ENCODE peak calls at places on chromosomes 7 and 10, in eight cellular contexts. Z, B, Y, O, W, R, E and V are unnamed samples.

GRCh38 chr10:48634198-48634983 is 29.5 kb upstream of the ARHGAP22 start:
- DNase-seq in Z (peak; percentile 66), B (peak; percentile 87), Y (no peak), O (no peak), W (peak; percentile 95), R (peak; percentile 59), E (no peak), V (no peak)

GRCh38 chr7:2520131-2520807 is 695 bp downstream of the LFNG start:
- DNase-seq in Z (no peak), B (no peak), Y (peak; percentile 64), O (peak; percentile 87), W (no peak), R (no peak), E (no peak), V (no peak)

GRCh38 chr7:42235734-42236133 is 1.3 kb downstream of the GLI3 start:
- DNase-seq in Z (no peak), B (no peak), Y (no peak), O (no peak), W (no peak), R (peak; percentile 29), E (no peak), V (no peak)

GRCh38 chr10:124690971-124691370 is 53.2 kb downstream of the FAM53B start:
- DNase-seq in Z (no peak), B (no peak), Y (no peak), O (no peak), W (no peak), R (no peak), E (no peak), V (no peak)

GRCh38 chr10:14560274-14560673 is 214.4 kb downstream of the FAM107B start:
- DNase-seq in Z (no peak), B (no peak), Y (no peak), O (peak; percentile 61), W (no peak), R (no peak), E (peak; percentile 16), V (no peak)

GRCh38 chr10:108392286-108392685 is 1227.8 kb upstream of the SORCS1 start:
- DNase-seq in Z (no peak), B (no peak), Y (no peak), O (no peak), W (no peak), R (no peak), E (no peak), V (no peak)

GRCh38 chr10:72162978-72163377 is 52.8 kb upstream of the ANAPC16 start:
- DNase-seq in Z (no peak), B (peak; percentile 22), Y (no peak), O (no peak), W (no peak), R (no peak), E (no peak), V (peak; percentile 28)

GRCh38 chr7:47726047-47726726 is 144.3 kb upstream of the TNS3 start:
- DNase-seq in Z (no peak), B (no peak), Y (no peak), O (no peak), W (no peak), R (no peak), E (no peak), V (no peak)

GRCh38 chr7:140060788-140061606 is 1.8 kb downstream of the PARP12 start:
- DNase-seq in Z (peak; percentile 77), B (no peak), Y (no peak), O (peak; percentile 10), W (no peak), R (peak; percentile 72), E (peak; percentile 28), V (no peak)

GRCh38 chr7:40598915-40599314 is 464.1 kb downstream of the SUGCT start:
- DNase-seq in Z (no peak), B (no peak), Y (no peak), O (no peak), W (no peak), R (no peak), E (no peak), V (no peak)

GRCh38 chr10:19929466-19930140 is 113.4 kb downstream of the PLXDC2 start:
- DNase-seq in Z (no peak), B (no peak), Y (no peak), O (no peak), W (peak; percentile 79), R (no peak), E (no peak), V (no peak)

GRCh38 chr10:84401838-84402611 is 73.6 kb downstream of the CCSER2 start:
- DNase-seq in Z (no peak), B (no peak), Y (no peak), O (no peak), W (no peak), R (no peak), E (no peak), V (no peak)

GRCh38 chr10:110162749-110163148 is 44.7 kb upstream of the MXI1 start:
- DNase-seq in Z (no peak), B (no peak), Y (no peak), O (peak; percentile 32), W (no peak), R (no peak), E (no peak), V (no peak)

GRCh38 chr7:5375925-5376324 is 47.7 kb downstream of the TNRC18 start:
- DNase-seq in Z (no peak), B (no peak), Y (no peak), O (no peak), W (no peak), R (no peak), E (no peak), V (no peak)

GRCh38 chr7:66304536-66304935 is 99.4 kb downstream of the TPST1 start:
- DNase-seq in Z (no peak), B (no peak), Y (no peak), O (no peak), W (no peak), R (no peak), E (no peak), V (no peak)

GRCh38 chr10:26911811-26912461 is 51.2 kb upstream of the ABI1 start:
- DNase-seq in Z (no peak), B (no peak), Y (peak; percentile 27), O (no peak), W (no peak), R (no peak), E (no peak), V (peak; percentile 43)

GRCh38 chr10:114708717-114709352 is 50.8 kb upstream of the ABLIM1 start:
- DNase-seq in Z (no peak), B (no peak), Y (no peak), O (peak; percentile 70), W (no peak), R (no peak), E (no peak), V (no peak)

GRCh38 chr10:31897506-31897905 is 31.1 kb downstream of the ARHGAP12 start:
- DNase-seq in Z (no peak), B (no peak), Y (no peak), O (no peak), W (no peak), R (no peak), E (no peak), V (no peak)